ENCODE peak calls at places on chromosomes 6 and 20, in six cellular contexts. One of them, this sample, is unnamed.

GRCh38 chr6:81572020-81572419 is 180.5 kb downstream of the TENT5A start:
- DNase-seq in stimulated activated CD4-positive, alpha-beta T cell treated with anti-CD3 and anti-CD28 coated beads, TNF-alpha, amount 100 ng/mL, for 4 hours: no peak
- DNase-seq in SHP77: no peak
- DNase-seq in bronchial epithelial cell: no peak
- DNase-seq in sigmoid colon: peak
- DNase-seq in iris pigment epithelial cell: no peak
- DNase-seq in this sample: peak

GRCh38 chr6:90295854-90296345 is 743 bp downstream of the BACH2 start:
- DNase-seq in stimulated activated CD4-positive, alpha-beta T cell treated with anti-CD3 and anti-CD28 coated beads, TNF-alpha, amount 100 ng/mL, for 4 hours: peak
- DNase-seq in iris pigment epithelial cell: peak
- DNase-seq in bronchial epithelial cell: peak
- DNase-seq in sigmoid colon: peak
- DNase-seq in SHP77: peak
- DNase-seq in this sample: peak

GRCh38 chr20:46559001-46559400 is 8.5 kb upstream of the OCSTAMP start:
- DNase-seq in stimulated activated CD4-positive, alpha-beta T cell treated with anti-CD3 and anti-CD28 coated beads, TNF-alpha, amount 100 ng/mL, for 4 hours: no peak
- DNase-seq in SHP77: no peak
- DNase-seq in iris pigment epithelial cell: no peak
- DNase-seq in sigmoid colon: no peak
- DNase-seq in bronchial epithelial cell: no peak
- DNase-seq in this sample: no peak

GRCh38 chr6:154319231-154319858 is 37.3 kb downstream of the IPCEF1 start:
- DNase-seq in iris pigment epithelial cell: peak
- DNase-seq in stimulated activated CD4-positive, alpha-beta T cell treated with anti-CD3 and anti-CD28 coated beads, TNF-alpha, amount 100 ng/mL, for 4 hours: no peak
- DNase-seq in SHP77: no peak
- DNase-seq in bronchial epithelial cell: no peak
- DNase-seq in sigmoid colon: no peak
- DNase-seq in this sample: peak

GRCh38 chr6:53230775-53231467 is 82.3 kb upstream of the GCM1 start:
- DNase-seq in bronchial epithelial cell: no peak
- DNase-seq in stimulated activated CD4-positive, alpha-beta T cell treated with anti-CD3 and anti-CD28 coated beads, TNF-alpha, amount 100 ng/mL, for 4 hours: no peak
- DNase-seq in SHP77: no peak
- DNase-seq in iris pigment epithelial cell: no peak
- DNase-seq in sigmoid colon: no peak
- DNase-seq in this sample: no peak

GRCh38 chr20:62352402-62353288 is 14.5 kb downstream of the LAMA5 start:
- DNase-seq in sigmoid colon: peak
- DNase-seq in iris pigment epithelial cell: no peak
- DNase-seq in SHP77: peak
- DNase-seq in bronchial epithelial cell: peak
- DNase-seq in stimulated activated CD4-positive, alpha-beta T cell treated with anti-CD3 and anti-CD28 coated beads, TNF-alpha, amount 100 ng/mL, for 4 hours: no peak
- DNase-seq in this sample: no peak

GRCh38 chr6:21128601-21129000 is 464.9 kb upstream of the SOX4 start:
- DNase-seq in iris pigment epithelial cell: no peak
- DNase-seq in stimulated activated CD4-positive, alpha-beta T cell treated with anti-CD3 and anti-CD28 coated beads, TNF-alpha, amount 100 ng/mL, for 4 hours: no peak
- DNase-seq in sigmoid colon: no peak
- DNase-seq in SHP77: no peak
- DNase-seq in bronchial epithelial cell: no peak
- DNase-seq in this sample: no peak

GRCh38 chr6:131451330-131452195 is 121.5 kb upstream of the ARG1 start:
- DNase-seq in SHP77: no peak
- DNase-seq in iris pigment epithelial cell: no peak
- DNase-seq in sigmoid colon: no peak
- DNase-seq in bronchial epithelial cell: peak
- DNase-seq in stimulated activated CD4-positive, alpha-beta T cell treated with anti-CD3 and anti-CD28 coated beads, TNF-alpha, amount 100 ng/mL, for 4 hours: no peak
- DNase-seq in this sample: no peak

GRCh38 chr6:111667921-111668320 is 62.2 kb upstream of the TRAF3IP2 start:
- DNase-seq in bronchial epithelial cell: no peak
- DNase-seq in sigmoid colon: no peak
- DNase-seq in iris pigment epithelial cell: no peak
- DNase-seq in SHP77: no peak
- DNase-seq in stimulated activated CD4-positive, alpha-beta T cell treated with anti-CD3 and anti-CD28 coated beads, TNF-alpha, amount 100 ng/mL, for 4 hours: no peak
- DNase-seq in this sample: no peak

GRCh38 chr20:25044660-25045342 is 13.1 kb downstream of the ACSS1 start:
- DNase-seq in SHP77: no peak
- DNase-seq in sigmoid colon: peak
- DNase-seq in stimulated activated CD4-positive, alpha-beta T cell treated with anti-CD3 and anti-CD28 coated beads, TNF-alpha, amount 100 ng/mL, for 4 hours: no peak
- DNase-seq in iris pigment epithelial cell: no peak
- DNase-seq in bronchial epithelial cell: no peak
- DNase-seq in this sample: no peak

GRCh38 chr6:87653074-87653962 is 48.7 kb downstream of the AKIRIN2 start:
- DNase-seq in SHP77: no peak
- DNase-seq in sigmoid colon: no peak
- DNase-seq in bronchial epithelial cell: no peak
- DNase-seq in stimulated activated CD4-positive, alpha-beta T cell treated with anti-CD3 and anti-CD28 coated beads, TNF-alpha, amount 100 ng/mL, for 4 hours: no peak
- DNase-seq in iris pigment epithelial cell: no peak
- DNase-seq in this sample: no peak

GRCh38 chr20:33305591-33306057 is 22.6 kb downstream of the BPIFB1 start:
- DNase-seq in stimulated activated CD4-positive, alpha-beta T cell treated with anti-CD3 and anti-CD28 coated beads, TNF-alpha, amount 100 ng/mL, for 4 hours: no peak
- DNase-seq in bronchial epithelial cell: peak
- DNase-seq in sigmoid colon: no peak
- DNase-seq in iris pigment epithelial cell: peak
- DNase-seq in SHP77: no peak
- DNase-seq in this sample: peak

GRCh38 chr6:6746334-6746969 is 157.9 kb downstream of the LY86 start:
- DNase-seq in stimulated activated CD4-positive, alpha-beta T cell treated with anti-CD3 and anti-CD28 coated beads, TNF-alpha, amount 100 ng/mL, for 4 hours: no peak
- DNase-seq in SHP77: peak
- DNase-seq in iris pigment epithelial cell: no peak
- DNase-seq in bronchial epithelial cell: no peak
- DNase-seq in sigmoid colon: no peak
- DNase-seq in this sample: no peak

GRCh38 chr6:11120273-11121005 is 8.9 kb upstream of the ERVFRD-1 start:
- DNase-seq in bronchial epithelial cell: peak
- DNase-seq in iris pigment epithelial cell: peak
- DNase-seq in sigmoid colon: no peak
- DNase-seq in SHP77: peak
- DNase-seq in stimulated activated CD4-positive, alpha-beta T cell treated with anti-CD3 and anti-CD28 coated beads, TNF-alpha, amount 100 ng/mL, for 4 hours: no peak
- DNase-seq in this sample: peak

GRCh38 chr6:47238456-47238995 is 71.2 kb downstream of the TNFRSF21 start:
- DNase-seq in iris pigment epithelial cell: peak
- DNase-seq in SHP77: no peak
- DNase-seq in sigmoid colon: no peak
- DNase-seq in bronchial epithelial cell: peak
- DNase-seq in stimulated activated CD4-positive, alpha-beta T cell treated with anti-CD3 and anti-CD28 coated beads, TNF-alpha, amount 100 ng/mL, for 4 hours: no peak
- DNase-seq in this sample: no peak

GRCh38 chr20:53141651-53142050 is 169.5 kb downstream of the TSHZ2 start:
- DNase-seq in iris pigment epithelial cell: no peak
- DNase-seq in SHP77: no peak
- DNase-seq in bronchial epithelial cell: no peak
- DNase-seq in stimulated activated CD4-positive, alpha-beta T cell treated with anti-CD3 and anti-CD28 coated beads, TNF-alpha, amount 100 ng/mL, for 4 hours: no peak
- DNase-seq in sigmoid colon: no peak
- DNase-seq in this sample: no peak